ENCODE peak calls at places on chromosome 19, in eight cellular contexts. H is progenitor cell of endocrine pancreas, S is bronchial epithelial cell, W is heart left ventricle, I is lung, X is MCF 10A, D is spleen, U is HFF-Myc. B is an unnamed sample.
A peak's percentile ranks its signal among the peaks of the same experiment; 100 is the strongest.

GRCh38 chr19:40191836-40192646 is 815 bp downstream of the MAP3K10 start:
- DNase-seq in W (peak; percentile 40), D (peak; percentile 82), I (no peak), U (no peak), X (peak; percentile 23), H (peak; percentile 48), S (no peak), B (no peak)

GRCh38 chr19:21638776-21639175 is 128.6 kb downstream of the ZNF100 start:
- DNase-seq in U (no peak), X (no peak), D (no peak), S (no peak), H (no peak), I (no peak), W (no peak), B (no peak)

GRCh38 chr19:47464619-47465018 is 7.1 kb downstream of the SLC8A2 start:
- DNase-seq in W (no peak), X (no peak), U (no peak), S (no peak), H (no peak), D (no peak), I (no peak), B (no peak)

GRCh38 chr19:33686246-33686645 is 64.5 kb downstream of the CHST8 start:
- DNase-seq in X (no peak), U (no peak), W (no peak), S (no peak), D (peak; percentile 35), H (no peak), I (no peak), B (no peak)

GRCh38 chr19:29495971-29496441 is 29.8 kb upstream of the VSTM2B start:
- DNase-seq in S (no peak), W (no peak), D (no peak), X (no peak), I (no peak), U (no peak), H (no peak), B (no peak)

GRCh38 chr19:15161028-15161984 is 39.5 kb downstream of the NOTCH3 start:
- DNase-seq in S (no peak), X (peak; percentile 66), D (no peak), H (no peak), I (no peak), W (no peak), U (no peak), B (no peak)

GRCh38 chr19:35436477-35437141 is 11.4 kb upstream of the FFAR2 start:
- DNase-seq in S (peak; percentile 75), U (peak; percentile 10), I (no peak), X (peak; percentile 83), H (no peak), W (no peak), D (no peak), B (no peak)

GRCh38 chr19:41352609-41353465 is 885 bp downstream of the TGFB1 start:
- DNase-seq in I (peak; percentile 65), W (peak; percentile 66), H (peak; percentile 41), U (no peak), S (peak; percentile 38), D (peak; percentile 97), X (peak; percentile 74), B (peak; percentile 33)

GRCh38 chr19:16678498-16678897 is 17.6 kb downstream of the TMEM38A start:
- DNase-seq in H (no peak), W (no peak), S (peak; percentile 41), D (no peak), I (no peak), X (peak; percentile 22), U (no peak), B (no peak)

GRCh38 chr19:39677931-39678889 is 22.5 kb downstream of the LGALS16 start:
- DNase-seq in W (no peak), S (peak; percentile 13), H (no peak), U (no peak), D (no peak), I (peak; percentile 52), X (peak; percentile 35), B (no peak)

GRCh38 chr19:45076029-45076850 is at the start of gene ZNF296:
- DNase-seq in I (peak; percentile 83), X (peak; percentile 84), H (peak; percentile 55), W (peak; percentile 74), D (peak; percentile 97), U (peak; percentile 30), S (peak; percentile 51), B (no peak)

GRCh38 chr19:50465986-50466771 is 10.1 kb upstream of the EMC10 start:
- DNase-seq in I (peak; percentile 67), U (no peak), X (no peak), D (no peak), H (peak; percentile 22), W (no peak), S (no peak), B (peak; percentile 8)

GRCh38 chr19:36646746-36647145 is 19.9 kb downstream of the ZNF461 start:
- DNase-seq in W (no peak), H (no peak), X (no peak), D (no peak), I (no peak), U (no peak), S (no peak), B (no peak)

GRCh38 chr19:16200038-16200775 is 2.5 kb downstream of the AP1M1 start:
- DNase-seq in I (peak; percentile 69), S (no peak), W (no peak), X (peak; percentile 64), D (no peak), U (no peak), H (no peak), B (no peak)

GRCh38 chr19:48113190-48113917 is 2.7 kb upstream of the PLA2G4C start:
- DNase-seq in I (no peak), W (no peak), H (no peak), S (peak; percentile 28), U (no peak), X (no peak), D (no peak), B (no peak)

GRCh38 chr19:42628411-42629135 is 33.8 kb upstream of the CEACAM8 start:
- DNase-seq in I (no peak), U (no peak), D (no peak), S (no peak), H (no peak), W (no peak), X (no peak), B (no peak)

GRCh38 chr19:47209323-47210179 is 21.4 kb downstream of the BBC3 start:
- DNase-seq in W (peak; percentile 49), U (no peak), X (no peak), I (no peak), S (no peak), D (no peak), H (no peak), B (no peak)

GRCh38 chr19:57031156-57031555 is 88.6 kb upstream of the USP29 start:
- DNase-seq in W (no peak), S (no peak), X (no peak), U (no peak), I (no peak), H (no peak), D (no peak), B (no peak)

GRCh38 chr19:15448778-15449619 is 757 bp downstream of the WIZ start:
- DNase-seq in I (no peak), U (no peak), W (no peak), X (no peak), S (no peak), H (no peak), D (peak; percentile 86), B (no peak)

GRCh38 chr19:42255766-42256750 is 1.1 kb upstream of the ERF start:
- DNase-seq in D (peak; percentile 89), U (no peak), W (peak; percentile 76), S (no peak), H (no peak), X (peak; percentile 60), I (no peak), B (no peak)

GRCh38 chr19:41864374-41864773 is 4.3 kb downstream of the RPS19 start:
- DNase-seq in X (no peak), H (no peak), U (no peak), W (no peak), S (no peak), I (no peak), D (no peak), B (no peak)

GRCh38 chr19:40251244-40251643 is 24.8 kb upstream of the CCNP start:
- DNase-seq in W (no peak), X (no peak), U (no peak), I (no peak), H (no peak), S (no peak), D (no peak), B (no peak)

GRCh38 chr19:33400856-33401682 is 27.6 kb downstream of the CEBPG start:
- DNase-seq in W (no peak), H (no peak), D (peak; percentile 74), X (no peak), S (no peak), I (no peak), U (no peak), B (no peak)

GRCh38 chr19:8571006-8571411 is 6.2 kb downstream of the MYO1F start:
- DNase-seq in X (peak; percentile 54), I (peak; percentile 57), S (peak; percentile 2), U (no peak), W (peak; percentile 53), D (peak; percentile 90), H (no peak), B (peak; percentile 77)

DNA sequence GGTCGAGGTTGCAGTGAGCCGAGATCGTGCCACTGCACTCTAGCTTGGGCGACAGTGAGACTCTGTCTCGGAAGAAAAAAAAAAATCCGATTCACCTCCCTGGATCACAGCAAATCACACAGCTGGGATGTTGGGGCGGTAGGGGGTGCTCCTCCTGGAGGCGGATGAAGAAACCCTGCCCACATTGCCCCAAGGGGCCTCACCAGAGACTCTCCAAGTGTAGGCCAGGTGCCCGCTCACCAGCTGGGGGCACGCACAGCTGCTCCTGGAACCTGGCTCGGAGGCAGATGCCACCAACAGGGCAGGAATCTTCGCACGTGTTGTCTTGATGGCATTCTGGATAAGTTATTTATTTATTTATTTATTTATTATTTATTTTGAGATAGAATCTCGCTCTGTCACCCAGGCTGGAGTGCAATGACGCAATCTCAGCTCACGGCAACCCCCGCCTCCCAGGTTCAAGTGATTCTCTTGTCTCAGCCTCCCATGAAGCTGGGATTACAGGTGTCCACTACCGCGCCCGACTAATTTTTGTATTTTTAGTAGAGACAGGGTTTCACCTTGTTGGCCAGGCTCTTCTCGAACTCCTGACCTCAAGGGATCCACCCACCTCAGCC is 3.1 kb downstream of the UQCR11 start:
- DNase-seq in U (no peak), X (no peak), I (no peak), D (no peak), S (no peak), W (no peak), H (no peak), B (no peak)
- TF ChIP-seq CTCF in U (no peak), X (no peak), I (no peak), D (no peak), S (no peak), W (no peak), H (no peak), B (peak; percentile 32)

GRCh38 chr19:6738726-6739389 is 622 bp upstream of the TRIP10 start:
- DNase-seq in H (no peak), W (peak; percentile 60), I (peak; percentile 32), U (peak; percentile 77), S (no peak), D (peak; percentile 90), X (peak; percentile 54), B (no peak)
- TF ChIP-seq CTCF in H (peak; percentile 8), W (no peak), I (no peak), U (no peak), S (no peak), D (no peak), X (no peak), B (peak; percentile 54)

GRCh38 chr19:54029930-54030490 is 33.7 kb downstream of the VSTM1 start:
- DNase-seq in W (no peak), I (peak; percentile 38), S (peak; percentile 32), D (peak; percentile 76), U (peak; percentile 61), H (peak; percentile 35), X (peak; percentile 82), B (peak; percentile 46)
- TF ChIP-seq CTCF in W (peak; percentile 37), I (peak; percentile 53), S (peak; percentile 68), D (peak; percentile 63), U (peak; percentile 72), H (peak; percentile 63), X (peak; percentile 49), B (peak; percentile 79)

GRCh38 chr19:38464421-38465082 is 31.1 kb downstream of the RYR1 start:
- DNase-seq in W (no peak), I (no peak), H (no peak), X (no peak), D (no peak), S (no peak), U (no peak), B (no peak)
- TF ChIP-seq CTCF in W (no peak), I (no peak), H (no peak), X (no peak), D (no peak), S (no peak), U (no peak), B (no peak)

B was measured in HFFc6.